ENCODE peak calls at places on chromosomes 12 and 14, in four cellular contexts. P is T-helper 2 cell, Q is EH, R is amniotic epithelial cell. B is an unnamed sample.

GRCh38 chr12:126681676-126682075 is 1585.3 kb upstream of the TMEM132C start:
- DNase-seq in P (no peak), Q (peak), R (no peak), B (no peak)

GRCh38 chr14:76829650-76830421 is 3.6 kb downstream of the LRRC74A start:
- DNase-seq in P (no peak), Q (no peak), R (no peak), B (no peak)

GRCh38 chr12:27652174-27652763 is 44.0 kb upstream of the REP15 start:
- DNase-seq in P (no peak), Q (peak), R (peak), B (peak)

GRCh38 chr14:70130498-70130897 is 58.3 kb downstream of the SLC8A3 start:
- DNase-seq in P (no peak), Q (no peak), R (no peak), B (no peak)

GRCh38 chr12:57049890-57050289 is at the start of gene MYO1A:
- DNase-seq in P (no peak), Q (peak), R (peak), B (peak)

GRCh38 chr12:60977966-60978365 is 1282.2 kb upstream of the USP15 start:
- DNase-seq in P (no peak), Q (no peak), R (no peak), B (no peak)

GRCh38 chr14:96130391-96130790 is 74.2 kb upstream of the BDKRB2 start:
- DNase-seq in P (no peak), Q (no peak), R (no peak), B (no peak)

GRCh38 chr14:49173765-49174373 is 412.3 kb downstream of the RPS29 start:
- DNase-seq in P (no peak), Q (peak), R (peak), B (peak)

GRCh38 chr14:35480119-35480769 is 53.7 kb upstream of the INSM2 start:
- DNase-seq in P (no peak), Q (peak), R (peak), B (peak)

GRCh38 chr14:50520947-50521815 is 11.2 kb downstream of the MAP4K5 start:
- DNase-seq in P (peak), Q (peak), R (peak), B (peak)

GRCh38 chr12:19575307-19576243 is 136.3 kb downstream of the AEBP2 start:
- DNase-seq in P (no peak), Q (peak), R (peak), B (peak)

GRCh38 chr12:125330645-125331341 is 265.6 kb downstream of the AACS start:
- DNase-seq in P (peak), Q (peak), R (no peak), B (peak)

GRCh38 chr12:6230321-6231110 is 30.3 kb downstream of the CD9 start:
- DNase-seq in P (peak), Q (no peak), R (peak), B (peak)